ENCODE peak calls at places on chromosomes 1 and 21, in nine cellular contexts. D is WERI-Rb-1, S is left ventricle myocardium inferior, Q is uterus, M is cardiac muscle cell, X is heart right ventricle, J is adrenal gland, W is breast epithelium, R is stomach. Y is an unnamed sample.

GRCh38 chr1:16167331-16168143 is 11.7 kb upstream of the EPHA2 start:
- DNase-seq in D (no peak), S (no peak), Q (no peak), M (peak; percentile 81), X (no peak), J (no peak), W (no peak), R (peak; percentile 58), Y (peak; percentile 94)

GRCh38 chr21:27693376-27693775 is 726.5 kb upstream of the ADAMTS5 start:
- DNase-seq in D (no peak), S (no peak), Q (no peak), M (no peak), X (no peak), J (no peak), W (no peak), R (no peak), Y (no peak)

GRCh38 chr1:84020151-84020550 is 21.2 kb upstream of the TTLL7 start:
- DNase-seq in D (no peak), S (no peak), Q (no peak), M (peak; percentile 31), X (no peak), J (no peak), W (no peak), R (no peak), Y (no peak)

GRCh38 chr1:198637157-198637556 is 1.7 kb upstream of the PTPRC start:
- DNase-seq in D (no peak), S (no peak), Q (no peak), M (no peak), X (no peak), J (no peak), W (no peak), R (no peak), Y (no peak)

GRCh38 chr1:234861761-234862160 is 251.8 kb upstream of the IRF2BP2 start:
- DNase-seq in D (no peak), S (no peak), Q (no peak), M (no peak), X (no peak), J (no peak), W (no peak), R (no peak), Y (no peak)

GRCh38 chr1:239212841-239213240 is 173.5 kb upstream of the CHRM3 start:
- DNase-seq in D (no peak), S (no peak), Q (no peak), M (no peak), X (no peak), J (no peak), W (no peak), R (peak; percentile 63), Y (no peak)

GRCh38 chr1:26097696-26098095 is 13.9 kb upstream of the PDIK1L start:
- DNase-seq in D (no peak), S (no peak), Q (no peak), M (no peak), X (no peak), J (no peak), W (no peak), R (no peak), Y (no peak)

GRCh38 chr1:6822530-6823359 is 37.5 kb downstream of the CAMTA1 start:
- DNase-seq in D (no peak), S (no peak), Q (no peak), M (peak; percentile 33), X (no peak), J (no peak), W (no peak), R (peak; percentile 43), Y (no peak)

GRCh38 chr21:36701912-36702621 is 3.2 kb downstream of the SIM2 start:
- DNase-seq in D (no peak), S (no peak), Q (no peak), M (no peak), X (no peak), J (no peak), W (no peak), R (no peak), Y (peak; percentile 47)

GRCh38 chr1:44895919-44896734 is 53.1 kb upstream of the PTCH2 start:
- DNase-seq in D (no peak), S (no peak), Q (no peak), M (no peak), X (no peak), J (no peak), W (no peak), R (no peak), Y (no peak)

GRCh38 chr1:5632814-5633213 is 359.4 kb downstream of the NPHP4 start:
- DNase-seq in D (no peak), S (no peak), Q (no peak), M (no peak), X (no peak), J (no peak), W (no peak), R (no peak), Y (no peak)

GRCh38 chr1:200971428-200971903 is 52.0 kb downstream of the KIF21B start:
- DNase-seq in D (no peak), S (no peak), Q (no peak), M (no peak), X (no peak), J (no peak), W (no peak), R (no peak), Y (no peak)

GRCh38 chr1:233664254-233664653 is 50.3 kb downstream of the KCNK1 start:
- DNase-seq in D (no peak), S (no peak), Q (no peak), M (peak; percentile 3), X (no peak), J (no peak), W (no peak), R (no peak), Y (no peak)

GRCh38 chr1:228016181-228016510 is 9.3 kb downstream of the WNT3A start:
- DNase-seq in D (no peak), S (no peak), Q (no peak), M (no peak), X (no peak), J (no peak), W (no peak), R (no peak), Y (no peak)

GRCh38 chr1:156601892-156602291 is 613 bp upstream of the GPATCH4 start:
- DNase-seq in D (no peak), S (no peak), Q (no peak), M (no peak), X (no peak), J (no peak), W (no peak), R (no peak), Y (no peak)

GRCh38 chr1:10555635-10556429 is 81.1 kb downstream of the PEX14 start:
- DNase-seq in D (no peak), S (no peak), Q (no peak), M (peak; percentile 24), X (no peak), J (no peak), W (peak; percentile 48), R (no peak), Y (peak; percentile 54)

GRCh38 chr1:33055210-33055991 is 18.7 kb upstream of the AK2 start:
- DNase-seq in D (peak; percentile 89), S (peak; percentile 87), Q (peak; percentile 77), M (peak; percentile 91), X (peak; percentile 75), J (peak; percentile 73), W (peak; percentile 57), R (peak; percentile 59), Y (peak; percentile 80)

GRCh38 chr1:24714859-24715520 is 30.3 kb upstream of the CLIC4 start:
- DNase-seq in D (no peak), S (no peak), Q (no peak), M (no peak), X (no peak), J (peak; percentile 33), W (peak; percentile 83), R (no peak), Y (no peak)

GRCh38 chr1:159900086-159900680 is at the start of gene CFAP45:
- DNase-seq in D (no peak), S (peak; percentile 82), Q (peak; percentile 63), M (peak; percentile 95), X (peak; percentile 84), J (peak; percentile 82), W (peak; percentile 84), R (peak; percentile 91), Y (peak; percentile 98)

DNA sequence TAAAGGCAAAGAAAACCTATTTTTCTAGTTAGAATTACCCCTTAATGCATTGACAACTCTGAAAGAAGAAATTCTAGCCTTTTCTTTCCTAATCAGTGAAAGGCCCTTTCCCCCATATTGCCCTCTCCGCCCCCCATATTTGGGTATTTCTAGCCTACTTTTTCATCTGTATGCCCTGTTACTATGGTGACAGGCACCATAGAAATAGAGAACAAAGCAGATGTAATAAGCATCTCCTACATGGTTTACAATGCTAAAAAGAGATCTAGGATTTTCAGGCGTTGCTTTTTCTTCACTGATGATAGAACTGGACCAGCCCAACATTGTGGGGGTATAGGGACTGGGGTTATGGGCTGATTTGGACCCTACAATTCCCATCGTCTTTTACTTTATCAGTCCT is 14.5 kb downstream of the LRRC8B start:
- DNase-seq in D (no peak), S (no peak), Q (no peak), M (no peak), X (no peak), J (no peak), W (no peak), R (no peak), Y (no peak)
- H3K27ac ChIP-seq in D (no peak overlapping the region), S (no peak overlapping the region), Q (no peak overlapping the region), M (no peak overlapping the region), X (no peak overlapping the region), J (no peak overlapping the region), W (no peak overlapping the region), R (no peak overlapping the region), Y (no peak overlapping the region)

DNA sequence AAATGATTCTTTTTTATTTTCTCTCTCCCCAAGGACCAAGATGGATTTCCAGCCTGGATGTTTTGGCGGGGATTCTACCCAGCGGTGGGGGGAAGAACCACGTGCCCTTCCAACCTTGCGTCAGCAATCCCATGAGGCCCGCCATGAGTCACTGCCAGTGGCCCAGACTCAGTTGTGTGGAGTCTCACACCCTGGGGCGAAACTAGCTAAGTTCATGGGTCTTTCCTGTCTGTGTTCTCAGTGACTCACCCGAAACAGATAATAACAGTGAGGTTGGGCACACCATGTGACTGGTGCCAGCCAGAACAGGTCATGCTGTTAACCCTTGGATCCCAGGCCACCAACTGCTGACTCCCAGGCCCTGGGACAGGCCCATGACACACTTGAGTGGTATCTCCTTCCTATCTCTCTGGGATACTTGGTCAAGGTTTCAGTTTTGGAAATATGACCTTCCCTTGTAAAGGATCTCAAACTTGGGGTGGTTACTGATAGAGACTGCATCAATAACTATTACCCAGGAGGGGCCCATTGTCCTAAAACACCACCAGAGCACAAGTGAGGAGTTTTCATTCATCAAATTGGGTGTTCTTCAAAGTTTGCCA is 98.0 kb upstream of the DUSP10 start:
- DNase-seq in D (no peak), S (peak; percentile 72), Q (no peak), M (no peak), X (peak; percentile 53), J (peak; percentile 37), W (peak; percentile 54), R (peak; percentile 56), Y (no peak)
- H3K4me3 ChIP-seq in D (no peak overlapping the region), S (no peak overlapping the region), Q (no peak overlapping the region), M (no peak overlapping the region), X (no peak overlapping the region), J (no peak overlapping the region), W (no peak overlapping the region), R (no peak overlapping the region), Y (no peak overlapping the region)

GRCh38 chr1:95095833-95096217 is 21.3 kb upstream of the TLCD4 start:
- DNase-seq in D (no peak), S (no peak), Q (no peak), M (no peak), X (no peak), J (no peak), W (no peak), R (no peak), Y (no peak)
- H3K27ac ChIP-seq in D (peak overlapping the region; percentile 29), S (no peak overlapping the region), Q (no peak overlapping the region), M (no peak overlapping the region), X (no peak overlapping the region), J (no peak overlapping the region), W (no peak overlapping the region), R (no peak overlapping the region), Y (no peak overlapping the region)

GRCh38 chr1:22643381-22643780 is at the start of gene C1QC:
- DNase-seq in D (no peak), S (peak; percentile 51), Q (no peak), M (no peak), X (peak; percentile 33), J (peak; percentile 52), W (no peak), R (no peak), Y (no peak)
- H3K4me3 ChIP-seq in D (no peak within 1 kb of the TSS), S (peak within 1 kb of the TSS; percentile 46), Q (no peak within 1 kb of the TSS), M (no peak within 1 kb of the TSS), X (peak within 1 kb of the TSS; percentile 34), J (no peak within 1 kb of the TSS), W (peak within 1 kb of the TSS; percentile 27), R (peak within 1 kb of the TSS; percentile 23), Y (no peak within 1 kb of the TSS)